ENCODE peak calls at places on chromosomes 11 and 22, in four cellular contexts. T, Y, V and O are unnamed samples.

GRCh38 chr11:74284466-74284865 is 27.0 kb downstream of the P4HA3 start:
- DNase-seq in T (no peak), Y (no peak), V (no peak), O (no peak)

GRCh38 chr22:23581252-23581634 is 1.2 kb upstream of the IGLL1 start:
- DNase-seq in T (no peak), Y (no peak), V (no peak), O (no peak)

GRCh38 chr22:40077646-40078016 is 82.9 kb downstream of the FAM83F start:
- DNase-seq in T (no peak), Y (no peak), V (no peak), O (no peak)

GRCh38 chr22:50169181-50169759 is 1.3 kb upstream of the PANX2 start:
- DNase-seq in T (no peak), Y (no peak), V (no peak), O (no peak)

GRCh38 chr11:117774553-117774952 is 22.5 kb downstream of the DSCAML1 start:
- DNase-seq in T (no peak), Y (no peak), V (no peak), O (no peak)

GRCh38 chr11:134248910-134249480 is 4.2 kb downstream of the THYN1 start:
- DNase-seq in T (no peak), Y (no peak), V (no peak), O (no peak)

GRCh38 chr11:19276859-19277808 is 36.4 kb upstream of the E2F8 start:
- DNase-seq in T (peak; percentile 49), Y (peak; percentile 28), V (no peak), O (no peak)

GRCh38 chr11:118918686-118919280 is 6.9 kb downstream of the BCL9L start:
- DNase-seq in T (no peak), Y (no peak), V (no peak), O (peak; percentile 59)

GRCh38 chr22:37701121-37701786 is 4.4 kb downstream of the TRIOBP start:
- DNase-seq in T (no peak), Y (no peak), V (no peak), O (no peak)

GRCh38 chr11:83265331-83265730 is 20.8 kb downstream of the CCDC90B start:
- DNase-seq in T (no peak), Y (no peak), V (no peak), O (no peak)

GRCh38 chr22:50674606-50675552 is 2.3 kb downstream of the SHANK3 start:
- DNase-seq in T (no peak), Y (peak; percentile 32), V (peak; percentile 18), O (peak; percentile 57)

GRCh38 chr22:33561149-33561807 is 359.0 kb downstream of the LARGE1 start:
- DNase-seq in T (no peak), Y (peak; percentile 53), V (no peak), O (no peak)

GRCh38 chr11:122167100-122167499 is 51.1 kb upstream of the BLID start:
- DNase-seq in T (no peak), Y (no peak), V (no peak), O (no peak)

GRCh38 chr11:76054330-76054729 is 152.0 kb downstream of the WNT11 start:
- DNase-seq in T (no peak), Y (no peak), V (no peak), O (no peak)

GRCh38 chr22:21762712-21763581 is 27.4 kb upstream of the YPEL1 start:
- DNase-seq in T (no peak), Y (no peak), V (no peak), O (no peak)

GRCh38 chr22:37179622-37180420 is 8.2 kb downstream of the C1QTNF6 start:
- DNase-seq in T (no peak), Y (no peak), V (no peak), O (no peak)

GRCh38 chr11:2313051-2313951 is 11.5 kb downstream of the TSPAN32 start:
- DNase-seq in T (no peak), Y (no peak), V (peak; percentile 40), O (no peak)

GRCh38 chr11:67463186-67463585 is 5.9 kb downstream of the TMEM134 start:
- DNase-seq in T (no peak), Y (no peak), V (peak; percentile 56), O (no peak)
- TF ChIP-seq RNF2 in T (no peak), Y (no peak), V (no peak), O (no peak)

DNA sequence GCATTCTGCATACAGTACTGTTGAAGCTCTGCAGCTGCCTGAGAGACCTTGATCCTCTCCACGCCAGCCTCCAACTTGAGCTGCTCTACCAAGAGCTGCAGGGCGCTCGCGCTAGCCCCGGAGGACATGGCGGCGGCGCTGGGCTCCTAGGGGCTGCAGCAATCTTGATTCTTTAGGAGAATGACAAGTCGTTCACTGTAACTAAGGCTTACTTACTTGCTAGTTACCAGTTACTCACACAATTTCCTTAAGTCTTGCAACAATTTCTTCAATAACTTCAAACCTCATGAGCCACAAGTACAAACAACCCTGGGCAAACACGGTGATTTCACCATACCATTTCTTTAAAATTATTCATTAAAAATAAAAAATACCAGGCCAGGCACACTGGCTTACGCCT is 21.9 kb downstream of the SBF2 start:
- DNase-seq in T (no peak), Y (no peak), V (no peak), O (no peak)
- TF ChIP-seq RNF2 in T (no peak), Y (no peak), V (no peak), O (no peak)

DNA sequence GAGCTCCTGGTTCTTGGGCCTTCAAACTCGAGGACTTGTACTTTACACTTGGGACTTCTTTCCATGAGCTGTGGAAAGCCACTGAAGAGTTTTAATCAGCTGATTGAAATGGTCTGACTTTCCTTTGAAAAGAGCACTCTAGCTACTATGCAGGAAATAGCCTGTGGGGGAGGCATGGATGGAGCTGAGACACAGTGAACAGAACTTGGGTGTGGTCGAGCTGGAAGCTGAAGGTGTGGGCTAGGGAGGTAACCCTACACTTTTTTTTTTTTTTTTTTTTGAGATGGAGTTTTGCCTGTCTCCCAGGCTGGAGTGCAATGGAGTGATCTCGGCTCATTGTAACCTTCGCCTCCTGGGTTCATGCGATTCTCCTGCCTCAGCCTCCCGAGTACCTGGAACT is 17.5 kb upstream of the CAPRIN1 start:
- DNase-seq in T (no peak), Y (no peak), V (peak; percentile 62), O (no peak)
- TF ChIP-seq RNF2 in T (no peak), Y (no peak), V (no peak), O (no peak)

GRCh38 chr22:43313497-43314474 is 29.4 kb downstream of the SCUBE1 start:
- DNase-seq in T (no peak), Y (no peak), V (no peak), O (no peak)
- TF ChIP-seq RNF2 in T (no peak), Y (no peak), V (no peak), O (no peak)